ENCODE peak calls at places on chromosomes 1 and 21, in eight cellular contexts. K is dorsolateral prefrontal cortex, H is tibial artery, S is H54, C is activated T-cell treated with anti-CD3 and anti-CD28 coated beads for 1 hour, G is T-helper 1 cell, B is fibroblast of gingiva, A is fibroblast of mammary gland. P is an unnamed sample.

GRCh38 chr1:109620396-109620817 is 770 bp downstream of the AMPD2 start:
- DNase-seq in B (peak), K (no peak), G (no peak), S (peak), H (peak), A (peak), C (no peak), P (no peak)

GRCh38 chr21:33155457-33155856 is 74.3 kb upstream of the IFNAR2 start:
- DNase-seq in H (no peak), K (no peak), C (no peak), B (no peak), G (no peak), S (no peak), A (no peak), P (no peak)

GRCh38 chr1:150152772-150153461 is 3.2 kb downstream of the PLEKHO1 start:
- DNase-seq in A (peak), G (no peak), B (peak), C (no peak), S (peak), K (no peak), H (no peak), P (no peak)

GRCh38 chr1:15719721-15720120 is 16.3 kb upstream of the SLC25A34 start:
- DNase-seq in C (no peak), A (no peak), K (no peak), G (no peak), B (no peak), H (no peak), S (no peak), P (no peak)

GRCh38 chr21:42654179-42654912 is 925 bp downstream of the PDE9A start:
- DNase-seq in K (no peak), S (no peak), H (no peak), B (no peak), G (no peak), A (no peak), C (no peak), P (no peak)

GRCh38 chr1:158930504-158930903 is 848 bp upstream of the PYHIN1 start:
- DNase-seq in K (no peak), C (peak), H (no peak), G (no peak), A (no peak), S (no peak), B (no peak), P (no peak)

GRCh38 chr1:93629101-93630059 is 52.3 kb downstream of the BCAR3 start:
- DNase-seq in H (no peak), S (no peak), C (peak), B (peak), A (peak), G (peak), K (no peak), P (peak)

GRCh38 chr21:30268608-30269197 is 14.0 kb downstream of the KRTAP24-1 start:
- DNase-seq in A (peak), K (no peak), H (no peak), C (no peak), B (no peak), G (no peak), S (peak), P (peak)

GRCh38 chr1:32939655-32940371 is 24.8 kb downstream of the RNF19B start:
- DNase-seq in C (no peak), K (no peak), B (peak), S (no peak), H (no peak), A (peak), G (no peak), P (no peak)

GRCh38 chr1:2335721-2336475 is 55.5 kb downstream of the MORN1 start:
- DNase-seq in H (no peak), A (no peak), S (no peak), B (no peak), G (no peak), K (no peak), C (no peak), P (no peak)

GRCh38 chr1:52239708-52240001 is 97.8 kb downstream of the ZFYVE9 start:
- DNase-seq in G (no peak), C (no peak), A (no peak), B (no peak), H (no peak), S (no peak), K (no peak), P (peak)

GRCh38 chr1:204468206-204468605 is 26.4 kb downstream of the PIK3C2B start:
- DNase-seq in B (no peak), K (peak), G (no peak), C (no peak), S (no peak), H (peak), A (no peak), P (no peak)

GRCh38 chr1:165369255-165369848 is 12.8 kb upstream of the LMX1A start:
- DNase-seq in A (peak), C (peak), H (no peak), K (peak), S (peak), G (no peak), B (peak), P (peak)

GRCh38 chr1:214537219-214537618 is 14.2 kb downstream of the PTPN14 start:
- DNase-seq in K (no peak), H (no peak), G (no peak), A (peak), C (no peak), S (no peak), B (peak), P (no peak)

GRCh38 chr1:247840819-247841218 is 877 bp downstream of the OR11L1 start:
- DNase-seq in K (no peak), B (no peak), A (no peak), G (no peak), C (no peak), H (no peak), S (no peak), P (no peak)

GRCh38 chr1:42680921-42681683 is 1.1 kb upstream of the YBX1 start:
- DNase-seq in C (no peak), B (no peak), S (no peak), H (no peak), G (no peak), K (no peak), A (peak), P (peak)

GRCh38 chr21:19368944-19369343 is 965.4 kb upstream of the TMPRSS15 start:
- DNase-seq in A (no peak), K (no peak), G (no peak), B (no peak), C (no peak), H (no peak), S (no peak), P (no peak)

GRCh38 chr1:88791192-88791591 is 100.2 kb downstream of the GTF2B start:
- DNase-seq in H (no peak), S (no peak), G (no peak), A (no peak), B (peak), K (no peak), C (no peak), P (no peak)

GRCh38 chr1:151596166-151596933 is 15.5 kb upstream of the SNX27 start:
- DNase-seq in A (no peak), G (no peak), C (no peak), S (no peak), K (no peak), H (no peak), B (no peak), P (no peak)

GRCh38 chr1:1757422-1758058 is 20.7 kb downstream of the NADK start:
- DNase-seq in S (no peak), C (no peak), B (no peak), A (no peak), G (no peak), K (no peak), H (no peak), P (no peak)

GRCh38 chr21:35476616-35477395 is 427.7 kb upstream of the RUNX1 start:
- DNase-seq in A (peak), C (no peak), S (no peak), G (no peak), B (peak), K (no peak), H (no peak), P (no peak)

GRCh38 chr21:26127918-26128317 is 42.7 kb downstream of the APP start:
- DNase-seq in K (peak), A (no peak), S (no peak), B (peak), G (no peak), C (no peak), H (no peak), P (no peak)

GRCh38 chr1:205301842-205302588 is 19.5 kb downstream of the NUAK2 start:
- DNase-seq in C (no peak), G (no peak), S (no peak), K (no peak), B (peak), H (no peak), A (peak), P (no peak)

GRCh38 chr1:247539214-247539613 is 3.0 kb upstream of the OR2C3 start:
- DNase-seq in C (no peak), A (no peak), H (no peak), B (no peak), K (no peak), G (no peak), S (no peak), P (no peak)

GRCh38 chr1:32239335-32239734 is 7.7 kb upstream of the FAM167B start:
- DNase-seq in B (no peak), H (no peak), A (no peak), S (no peak), G (no peak), K (no peak), C (no peak), P (peak)

GRCh38 chr1:206556047-206556747 is 48.9 kb downstream of the RASSF5 start:
- DNase-seq in C (no peak), H (no peak), B (no peak), A (no peak), G (no peak), S (no peak), K (no peak), P (no peak)

GRCh38 chr1:232038704-232039103 is 412.1 kb downstream of the DISC1 start:
- DNase-seq in S (no peak), A (no peak), B (no peak), H (no peak), K (no peak), G (no peak), C (no peak), P (no peak)

GRCh38 chr1:34645919-34646318 is 108.9 kb upstream of the GJB5 start:
- DNase-seq in B (no peak), A (no peak), C (no peak), S (no peak), K (no peak), H (no peak), G (no peak), P (no peak)

GRCh38 chr1:66175581-66175980 is 358.4 kb upstream of the SGIP1 start:
- DNase-seq in H (no peak), C (no peak), S (no peak), A (no peak), K (no peak), B (no peak), G (no peak), P (no peak)

GRCh38 chr1:205676597-205676996 is 3.7 kb downstream of the SLC45A3 start:
- DNase-seq in S (no peak), A (no peak), C (no peak), G (no peak), K (peak), H (no peak), B (no peak), P (no peak)

GRCh38 chr1:6491076-6491449 is 404 bp downstream of the PLEKHG5 start:
- DNase-seq in K (no peak), C (no peak), H (no peak), S (no peak), G (no peak), A (no peak), B (no peak), P (no peak)